ENCODE peak calls at places on chromosome 12, in ten cellular contexts. One of them, this sample, is unnamed.

GRCh38 chr12:99553461-99553860 is 94.1 kb upstream of the GARIN6 start:
- DNase-seq in GOT3: no peak
- DNase-seq in aorta: no peak
- DNase-seq in lung microvascular endothelial cell: no peak
- DNase-seq in stimulated activated naive CD8-positive, alpha-beta T cell treated with anti-CD3 and anti-CD28 coated beads, Interleukin-15, Interleukin-2, amounts not matched to agents 100 U/mL and 50 U/mL, for 24 hours: no peak
- DNase-seq in T follicular helper cell: no peak
- DNase-seq in GDM1: no peak
- DNase-seq in ascending aorta: no peak
- DNase-seq in Right ventricle myocardium superior: no peak
- DNase-seq in anterior cingulate cortex: no peak
- DNase-seq in this sample: no peak

GRCh38 chr12:58026892-58027891 is 85.8 kb downstream of the ATP23 start:
- DNase-seq in GOT3: no peak
- DNase-seq in aorta: no peak
- DNase-seq in lung microvascular endothelial cell: no peak
- DNase-seq in stimulated activated naive CD8-positive, alpha-beta T cell treated with anti-CD3 and anti-CD28 coated beads, Interleukin-15, Interleukin-2, amounts not matched to agents 100 U/mL and 50 U/mL, for 24 hours: no peak
- DNase-seq in T follicular helper cell: no peak
- DNase-seq in GDM1: no peak
- DNase-seq in ascending aorta: no peak
- DNase-seq in Right ventricle myocardium superior: no peak
- DNase-seq in anterior cingulate cortex: no peak
- DNase-seq in this sample: no peak

GRCh38 chr12:51847830-51848727 is at the start of gene FIGNL2:
- DNase-seq in GOT3: no peak
- DNase-seq in aorta: no peak
- DNase-seq in lung microvascular endothelial cell: no peak
- DNase-seq in stimulated activated naive CD8-positive, alpha-beta T cell treated with anti-CD3 and anti-CD28 coated beads, Interleukin-15, Interleukin-2, amounts not matched to agents 100 U/mL and 50 U/mL, for 24 hours: no peak
- DNase-seq in T follicular helper cell: no peak
- DNase-seq in GDM1: no peak
- DNase-seq in ascending aorta: no peak
- DNase-seq in Right ventricle myocardium superior: peak
- DNase-seq in anterior cingulate cortex: no peak
- DNase-seq in this sample: peak

GRCh38 chr12:90801776-90802175 is 153.2 kb downstream of the CCER1 start:
- DNase-seq in GOT3: no peak
- DNase-seq in aorta: no peak
- DNase-seq in lung microvascular endothelial cell: peak
- DNase-seq in stimulated activated naive CD8-positive, alpha-beta T cell treated with anti-CD3 and anti-CD28 coated beads, Interleukin-15, Interleukin-2, amounts not matched to agents 100 U/mL and 50 U/mL, for 24 hours: no peak
- DNase-seq in T follicular helper cell: no peak
- DNase-seq in GDM1: no peak
- DNase-seq in ascending aorta: no peak
- DNase-seq in Right ventricle myocardium superior: no peak
- DNase-seq in anterior cingulate cortex: no peak
- DNase-seq in this sample: no peak

GRCh38 chr12:19130224-19131019 is 889 bp downstream of the PLEKHA5 start:
- DNase-seq in GOT3: no peak
- DNase-seq in aorta: peak
- DNase-seq in lung microvascular endothelial cell: peak
- DNase-seq in stimulated activated naive CD8-positive, alpha-beta T cell treated with anti-CD3 and anti-CD28 coated beads, Interleukin-15, Interleukin-2, amounts not matched to agents 100 U/mL and 50 U/mL, for 24 hours: peak
- DNase-seq in T follicular helper cell: no peak
- DNase-seq in GDM1: peak
- DNase-seq in ascending aorta: peak
- DNase-seq in Right ventricle myocardium superior: peak
- DNase-seq in anterior cingulate cortex: peak
- DNase-seq in this sample: peak

GRCh38 chr12:92129609-92130008 is 16.0 kb downstream of the BTG1 start:
- DNase-seq in GOT3: no peak
- DNase-seq in aorta: no peak
- DNase-seq in lung microvascular endothelial cell: no peak
- DNase-seq in stimulated activated naive CD8-positive, alpha-beta T cell treated with anti-CD3 and anti-CD28 coated beads, Interleukin-15, Interleukin-2, amounts not matched to agents 100 U/mL and 50 U/mL, for 24 hours: no peak
- DNase-seq in T follicular helper cell: no peak
- DNase-seq in GDM1: no peak
- DNase-seq in ascending aorta: no peak
- DNase-seq in Right ventricle myocardium superior: no peak
- DNase-seq in anterior cingulate cortex: no peak
- DNase-seq in this sample: no peak

GRCh38 chr12:124208469-124208868 is 86.4 kb upstream of the RFLNA start:
- DNase-seq in GOT3: no peak
- DNase-seq in aorta: no peak
- DNase-seq in lung microvascular endothelial cell: no peak
- DNase-seq in stimulated activated naive CD8-positive, alpha-beta T cell treated with anti-CD3 and anti-CD28 coated beads, Interleukin-15, Interleukin-2, amounts not matched to agents 100 U/mL and 50 U/mL, for 24 hours: no peak
- DNase-seq in T follicular helper cell: no peak
- DNase-seq in GDM1: no peak
- DNase-seq in ascending aorta: no peak
- DNase-seq in Right ventricle myocardium superior: no peak
- DNase-seq in anterior cingulate cortex: no peak
- DNase-seq in this sample: no peak

GRCh38 chr12:127811988-127812387 is 455.0 kb upstream of the TMEM132C start:
- DNase-seq in GOT3: peak
- DNase-seq in aorta: peak
- DNase-seq in lung microvascular endothelial cell: no peak
- DNase-seq in stimulated activated naive CD8-positive, alpha-beta T cell treated with anti-CD3 and anti-CD28 coated beads, Interleukin-15, Interleukin-2, amounts not matched to agents 100 U/mL and 50 U/mL, for 24 hours: no peak
- DNase-seq in T follicular helper cell: no peak
- DNase-seq in GDM1: no peak
- DNase-seq in ascending aorta: no peak
- DNase-seq in Right ventricle myocardium superior: peak
- DNase-seq in anterior cingulate cortex: no peak
- DNase-seq in this sample: peak

GRCh38 chr12:14244876-14245669 is 120.4 kb upstream of the ATF7IP start:
- DNase-seq in GOT3: no peak
- DNase-seq in aorta: no peak
- DNase-seq in lung microvascular endothelial cell: peak
- DNase-seq in stimulated activated naive CD8-positive, alpha-beta T cell treated with anti-CD3 and anti-CD28 coated beads, Interleukin-15, Interleukin-2, amounts not matched to agents 100 U/mL and 50 U/mL, for 24 hours: no peak
- DNase-seq in T follicular helper cell: no peak
- DNase-seq in GDM1: no peak
- DNase-seq in ascending aorta: no peak
- DNase-seq in Right ventricle myocardium superior: no peak
- DNase-seq in anterior cingulate cortex: no peak
- DNase-seq in this sample: no peak

This sample was measured in left ventricle myocardium inferior.